ENCODE peak calls at places on chromosomes 2 and 18, in six cellular contexts. Q is lower lobe of right lung, I is transverse colon, Y is A549, J is cardiac muscle cell, P is spleen. H is an unnamed sample. For H3K9me3, the result is how much of the 10 kb centered on the place peaks cover.

GRCh38 chr18:35029770-35030169 is 11.4 kb upstream of the MAPRE2 start:
- DNase-seq in Q (no peak), I (no peak), Y (no peak), J (no peak), P (no peak), H (no peak)

GRCh38 chr18:42414756-42415454 is 459.9 kb downstream of the PIK3C3 start:
- DNase-seq in Q (no peak), I (no peak), Y (no peak), J (no peak), P (no peak), H (no peak)

GRCh38 chr2:204945376-204945775 is 400.1 kb downstream of the PARD3B start:
- DNase-seq in Q (no peak), I (no peak), Y (no peak), J (no peak), P (no peak), H (no peak)

GRCh38 chr2:175366814-175367213 is 185.3 kb upstream of the ATP5MC3 start:
- DNase-seq in Q (no peak), I (peak), Y (peak), J (peak), P (no peak), H (no peak)

GRCh38 chr2:9100080-9100876 is 96.8 kb upstream of the MBOAT2 start:
- DNase-seq in Q (no peak), I (no peak), Y (no peak), J (no peak), P (no peak), H (no peak)

GRCh38 chr2:133642831-133643230 is 74.6 kb upstream of the NCKAP5 start:
- DNase-seq in Q (no peak), I (no peak), Y (no peak), J (no peak), P (no peak), H (no peak)

GRCh38 chr2:159185401-159186130 is 100.9 kb downstream of the WDSUB1 start:
- DNase-seq in Q (no peak), I (no peak), Y (peak), J (peak), P (no peak), H (no peak)

GRCh38 chr2:45380131-45380836 is 230.8 kb downstream of the SRBD1 start:
- DNase-seq in Q (no peak), I (no peak), Y (peak), J (no peak), P (no peak), H (no peak)

GRCh38 chr2:145407-145806 is 99.1 kb upstream of the FAM110C start:
- DNase-seq in Q (no peak), I (no peak), Y (no peak), J (no peak), P (no peak), H (no peak)

GRCh38 chr2:14866953-14867352 is 234.4 kb downstream of the LRATD1 start:
- DNase-seq in Q (no peak), I (no peak), Y (no peak), J (no peak), P (no peak), H (no peak)

GRCh38 chr2:190121971-190122370 is 59.4 kb upstream of the MSTN start:
- DNase-seq in Q (no peak), I (no peak), Y (peak), J (peak), P (no peak), H (no peak)

GRCh38 chr2:232075080-232075479 is 113.6 kb downstream of the DIS3L2 start:
- DNase-seq in Q (no peak), I (no peak), Y (no peak), J (no peak), P (no peak), H (no peak)

GRCh38 chr2:10169581-10169980 is 47.0 kb downstream of the RRM2 start:
- DNase-seq in Q (no peak), I (no peak), Y (no peak), J (no peak), P (peak), H (no peak)

GRCh38 chr2:162243305-162243693 is at the start of gene FAP:
- DNase-seq in Q (no peak), I (no peak), Y (no peak), J (no peak), P (no peak), H (no peak)

GRCh38 chr18:54647176-54647575 is 56.1 kb downstream of the DYNAP start:
- DNase-seq in Q (no peak), I (peak), Y (no peak), J (peak), P (no peak), H (no peak)

GRCh38 chr2:44941551-44942234 is at the start of gene SIX3:
- DNase-seq in Q (no peak), I (peak), Y (no peak), J (no peak), P (peak), H (no peak)

GRCh38 chr2:42342795-42343241 is 18.2 kb downstream of the COX7A2L start:
- DNase-seq in Q (no peak), I (no peak), Y (no peak), J (no peak), P (no peak), H (no peak)

GRCh38 chr18:3510024-3510423 is 60.1 kb downstream of the TGIF1 start:
- DNase-seq in Q (no peak), I (no peak), Y (no peak), J (no peak), P (no peak), H (no peak)

GRCh38 chr2:88057437-88057844 is 1.9 kb upstream of the KRCC1 start:
- DNase-seq in Q (no peak), I (no peak), Y (no peak), J (no peak), P (no peak), H (no peak)

GRCh38 chr2:226845717-226846116 is 9.9 kb downstream of the RHBDD1 start:
- DNase-seq in Q (no peak), I (no peak), Y (no peak), J (no peak), P (no peak), H (no peak)

GRCh38 chr18:77478619-77479018 is 229.0 kb downstream of the GALR1 start:
- DNase-seq in Q (no peak), I (peak), Y (no peak), J (no peak), P (no peak), H (no peak)

GRCh38 chr2:20444113-20444992 is 2.5 kb upstream of the RHOB start:
- DNase-seq in Q (no peak), I (peak), Y (no peak), J (no peak), P (no peak), H (no peak)

GRCh38 chr2:161122772-161123530 is 37.3 kb upstream of the TANK start:
- DNase-seq in Q (no peak), I (peak), Y (peak), J (peak), P (no peak), H (no peak)

GRCh38 chr2:113877651-113878594 is 12.0 kb upstream of the ACTR3 start:
- DNase-seq in Q (no peak), I (no peak), Y (no peak), J (no peak), P (no peak), H (no peak)

GRCh38 chr18:24631238-24632025 is 171.0 kb downstream of the HRH4 start:
- DNase-seq in Q (no peak), I (no peak), Y (no peak), J (no peak), P (no peak), H (no peak)

GRCh38 chr2:195898505-195898904 is 170.1 kb downstream of the DNAH7 start:
- DNase-seq in Q (peak), I (peak), Y (no peak), J (peak), P (no peak), H (no peak)

GRCh38 chr2:112884869-112885502 is 26.0 kb upstream of the IL37 start:
- DNase-seq in Q (peak), I (peak), Y (peak), J (peak), P (peak), H (peak)

DNA sequence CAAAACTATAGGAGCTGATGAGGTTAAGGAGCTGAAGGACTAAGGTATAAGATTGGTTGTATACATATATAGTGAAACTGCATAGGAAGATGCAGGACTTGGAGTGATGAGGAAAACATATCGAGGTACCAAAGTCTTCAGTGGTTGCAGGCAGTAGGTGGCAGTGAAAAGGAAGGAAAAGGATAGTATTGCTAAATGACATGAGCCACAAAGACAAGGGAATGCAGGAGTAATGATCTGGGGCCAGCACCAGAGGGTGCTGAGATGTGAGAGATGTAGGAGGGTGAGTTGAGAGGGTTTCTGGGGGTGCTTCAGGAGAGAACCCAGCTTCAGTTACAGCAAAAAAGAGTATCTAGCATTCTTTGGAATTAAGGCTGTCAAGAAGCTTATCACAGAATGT is 172.2 kb upstream of the MYO3B start:
- DNase-seq in Q (no peak), I (no peak), Y (no peak), J (no peak), P (no peak), H (no peak)
- H3K9me3 ChIP-seq in Q (under half), I (under half), Y (under half), J (under half), P (under half), H (under half)

GRCh38 chr2:239775623-239776440 is 249.3 kb downstream of the NDUFA10 start:
- DNase-seq in Q (no peak), I (no peak), Y (no peak), J (no peak), P (peak), H (no peak)

GRCh38 chr2:239773377-239774141 is 251.6 kb downstream of the NDUFA10 start:
- DNase-seq in Q (no peak), I (no peak), Y (no peak), J (no peak), P (peak), H (no peak)

GRCh38 chr2:239772721-239773120 is 252.4 kb downstream of the NDUFA10 start:
- DNase-seq in Q (peak), I (no peak), Y (no peak), J (no peak), P (peak), H (no peak)

GRCh38 chr2:239774933-239775622 is 250.1 kb downstream of the NDUFA10 start:
- DNase-seq in Q (no peak), I (no peak), Y (no peak), J (no peak), P (no peak), H (no peak)

DNA sequence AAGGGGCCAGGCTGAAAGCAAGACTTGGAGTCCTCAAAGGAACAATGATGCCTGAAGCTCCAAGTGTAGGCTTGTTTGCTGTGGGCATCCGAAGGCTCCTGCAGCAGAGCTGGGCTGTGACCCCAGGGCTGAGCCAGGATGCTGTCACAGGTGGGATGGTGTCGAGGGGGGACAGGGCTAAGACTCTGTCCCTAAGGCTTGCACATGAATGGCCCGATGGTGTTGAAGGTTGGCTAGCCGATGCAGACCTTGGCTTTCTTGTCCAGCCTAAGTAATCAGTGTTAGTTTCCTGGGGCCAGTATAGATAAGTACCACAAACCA is 251.0 kb downstream of the NDUFA10 start:
- DNase-seq in Q (no peak), I (no peak), Y (no peak), J (no peak), P (peak), H (no peak)
- H3K9me3 ChIP-seq in Q (under half), I (under half), Y (under half), J (under half), P (under half), H (under half)

GRCh38 chr18:27009293-27009692 is 143.8 kb upstream of the AQP4 start:
- DNase-seq in Q (no peak), I (no peak), Y (no peak), J (no peak), P (no peak), H (no peak)
- H3K9me3 ChIP-seq in Q (under half), I (under half), Y (under half), J (under half), P (under half), H (under half)

DNA sequence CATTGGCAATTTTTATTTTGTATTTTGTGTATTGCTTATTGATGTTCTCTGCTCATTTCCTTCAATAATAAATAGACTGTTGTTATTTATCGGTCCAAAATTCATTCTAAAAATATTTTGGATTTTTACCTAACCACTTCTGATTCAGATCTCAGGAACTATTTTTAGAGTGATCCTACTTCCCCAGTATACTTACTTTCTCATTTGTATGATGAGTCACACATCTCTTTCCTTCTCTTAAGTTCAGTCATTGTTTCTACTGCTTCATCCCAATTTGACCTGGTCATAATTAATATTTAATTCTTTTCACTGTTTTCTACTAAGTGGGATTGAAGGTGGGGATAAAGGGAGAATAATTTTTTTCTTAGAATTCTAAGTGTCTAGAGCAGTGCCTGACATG is 75.1 kb downstream of the AGPS start:
- DNase-seq in Q (no peak), I (no peak), Y (no peak), J (no peak), P (no peak), H (no peak)
- H3K9me3 ChIP-seq in Q (under half), I (under half), Y (under half), J (under half), P (under half), H (under half)

DNA sequence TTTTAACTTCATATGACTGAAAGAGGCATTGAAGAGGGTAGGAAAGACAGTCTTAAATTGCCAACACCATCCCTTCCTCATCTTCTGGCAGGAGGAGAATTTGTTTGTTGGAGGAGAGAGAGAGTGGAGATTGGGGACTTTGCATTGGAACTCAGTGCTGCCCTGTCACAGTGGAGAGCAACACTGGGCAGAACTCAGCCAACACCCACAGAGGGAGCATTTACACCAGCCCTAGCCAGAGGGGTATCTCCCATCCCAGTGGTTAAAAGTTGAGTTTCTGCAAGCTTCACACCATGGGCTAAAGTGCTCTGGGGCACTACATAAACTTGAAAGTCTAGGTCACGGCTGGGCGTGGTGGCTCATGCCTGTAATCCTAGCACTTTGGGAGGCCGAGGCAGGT is 174.1 kb downstream of the ANKRD30B start:
- DNase-seq in Q (no peak), I (no peak), Y (no peak), J (no peak), P (no peak), H (no peak)
- H3K9me3 ChIP-seq in Q (under half), I (under half), Y (under half), J (under half), P (under half), H (under half)

GRCh38 chr2:89781962-89782361 is 1090.5 kb downstream of the RPIA start:
- DNase-seq in Q (no peak), I (no peak), Y (no peak), J (no peak), P (no peak), H (no peak)

GRCh38 chr2:89784960-89785359 is 1093.5 kb downstream of the RPIA start:
- DNase-seq in Q (no peak), I (no peak), Y (no peak), J (no peak), P (no peak), H (no peak)

GRCh38 chr2:89775885-89776284 is 1084.4 kb downstream of the RPIA start:
- DNase-seq in Q (no peak), I (no peak), Y (no peak), J (no peak), P (no peak), H (no peak)

GRCh38 chr2:89780318-89780717 is 1088.8 kb downstream of the RPIA start:
- DNase-seq in Q (no peak), I (no peak), Y (no peak), J (no peak), P (no peak), H (no peak)
- H3K9me3 ChIP-seq in Q (half or more), I (under half), Y (under half), J (half or more), P (under half), H (under half)

DNA sequence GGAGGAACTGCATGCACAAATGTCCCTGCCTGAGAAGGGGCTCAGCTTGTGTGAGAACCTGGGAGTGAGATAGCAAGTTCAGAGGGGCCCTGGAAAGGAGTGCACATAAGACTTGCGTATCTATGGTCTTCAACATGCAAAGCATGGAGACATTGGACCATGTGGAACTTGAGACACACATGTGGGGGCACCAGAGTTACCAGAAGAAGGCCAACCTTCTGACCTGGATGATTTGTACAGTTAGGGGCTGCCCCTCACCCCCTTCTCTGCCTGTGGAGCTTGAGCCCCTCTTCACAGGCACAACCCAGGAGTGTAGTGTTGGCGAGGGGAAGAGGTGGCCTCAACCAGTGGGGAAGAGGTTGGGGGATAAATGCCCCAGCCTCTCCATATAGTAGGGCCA is 165.0 kb upstream of the ARL4C start:
- DNase-seq in Q (no peak), I (no peak), Y (no peak), J (no peak), P (no peak), H (no peak)
- H3K9me3 ChIP-seq in Q (under half), I (under half), Y (under half), J (under half), P (under half), H (under half)

GRCh38 chr18:78587096-78587495 is 392.5 kb upstream of the SALL3 start:
- DNase-seq in Q (no peak), I (no peak), Y (no peak), J (no peak), P (no peak), H (no peak)
- H3K9me3 ChIP-seq in Q (under half), I (under half), Y (under half), J (under half), P (under half), H (under half)

DNA sequence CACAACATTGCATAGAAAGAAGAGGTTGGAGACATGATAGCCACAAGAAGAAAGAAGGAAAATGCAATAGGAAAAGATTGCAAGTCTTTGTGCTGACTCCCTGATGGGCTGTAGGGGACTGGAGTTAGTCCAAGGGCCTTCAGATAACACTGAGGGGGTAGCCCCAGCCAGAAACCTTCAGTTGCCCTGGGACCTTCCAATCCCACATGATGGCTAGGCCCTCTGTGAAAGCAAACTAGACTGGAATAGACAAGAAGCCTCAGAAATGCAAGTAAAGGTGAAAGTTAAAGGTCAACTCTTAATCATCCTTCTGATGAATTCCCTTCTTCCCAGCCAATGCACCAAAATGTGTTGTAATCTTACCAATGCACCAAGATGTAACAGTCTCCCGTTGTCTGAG is 19.2 kb downstream of the CMPK2 start:
- DNase-seq in Q (no peak), I (no peak), Y (no peak), J (no peak), P (no peak), H (no peak)
- H3K9me3 ChIP-seq in Q (half or more), I (under half), Y (under half), J (under half), P (half or more), H (under half)

GRCh38 chr2:148674063-148675020 is 29.8 kb downstream of the EPC2 start:
- DNase-seq in Q (no peak), I (no peak), Y (peak), J (no peak), P (no peak), H (no peak)
- H3K9me3 ChIP-seq in Q (under half), I (under half), Y (under half), J (under half), P (under half), H (under half)